ENCODE peak calls at places on chromosomes 1 and 21, in four cellular contexts. I is left ventricle myocardium inferior, A is bronchial epithelial cell, M is tibial artery. U is an unnamed sample. For H3K27me3, the result is how much of the 10 kb centered on the place peaks cover.

GRCh38 chr1:198556969-198557368 is 16.5 kb upstream of the ATP6V1G3 start:
- DNase-seq in I (peak), A (no peak), M (peak), U (no peak)

GRCh38 chr1:207102146-207102545 is 1.9 kb upstream of the C4BPA start:
- DNase-seq in I (no peak), A (no peak), M (no peak), U (no peak)

GRCh38 chr1:30046751-30047150 is 676.6 kb downstream of the MATN1 start:
- DNase-seq in I (no peak), A (no peak), M (no peak), U (no peak)

GRCh38 chr1:156796340-156797097 is 20.1 kb downstream of the SH2D2A start:
- DNase-seq in I (no peak), A (no peak), M (no peak), U (no peak)

GRCh38 chr1:227466039-227466645 is 97.2 kb upstream of the ZNF678 start:
- DNase-seq in I (no peak), A (no peak), M (no peak), U (peak)

GRCh38 chr1:206540044-206540758 is 32.9 kb downstream of the RASSF5 start:
- DNase-seq in I (no peak), A (no peak), M (peak), U (no peak)

GRCh38 chr1:91732991-91733390 is 153.0 kb downstream of the TGFBR3 start:
- DNase-seq in I (no peak), A (no peak), M (no peak), U (no peak)

GRCh38 chr1:12411747-12412146 is 181.9 kb downstream of the VPS13D start:
- DNase-seq in I (no peak), A (no peak), M (no peak), U (no peak)

GRCh38 chr1:198088360-198089071 is 68.3 kb upstream of the NEK7 start:
- DNase-seq in I (no peak), A (peak), M (no peak), U (no peak)

GRCh38 chr1:209809601-209810000 is 3.7 kb upstream of the IRF6 start:
- DNase-seq in I (no peak), A (peak), M (no peak), U (no peak)

GRCh38 chr1:209813902-209814301 is 8.0 kb upstream of the IRF6 start:
- DNase-seq in I (no peak), A (no peak), M (no peak), U (no peak)

GRCh38 chr1:209807509-209807908 is 1.6 kb upstream of the IRF6 start:
- DNase-seq in I (no peak), A (peak), M (no peak), U (peak)

GRCh38 chr1:209808059-209808494 is 2.1 kb upstream of the IRF6 start:
- DNase-seq in I (peak), A (peak), M (no peak), U (peak)

GRCh38 chr1:209810783-209811182 is 4.8 kb upstream of the IRF6 start:
- DNase-seq in I (no peak), A (no peak), M (no peak), U (peak)
- H3K27me3 ChIP-seq in I (under half), A (under half), M (under half), U (under half)

GRCh38 chr1:25615563-25616079 is 970 bp upstream of the MAN1C1 start:
- DNase-seq in I (no peak), A (peak), M (no peak), U (no peak)

GRCh38 chr1:25618433-25618808 is 1.8 kb downstream of the MAN1C1 start:
- DNase-seq in I (no peak), A (no peak), M (no peak), U (no peak)

GRCh38 chr1:25616080-25616931 is at the start of gene MAN1C1:
- DNase-seq in I (peak), A (peak), M (peak), U (no peak)

GRCh38 chr1:25617626-25618432 is 1.2 kb downstream of the MAN1C1 start:
- DNase-seq in I (peak), A (no peak), M (peak), U (no peak)

GRCh38 chr1:25616932-25617625 is 488 bp downstream of the MAN1C1 start:
- DNase-seq in I (peak), A (no peak), M (no peak), U (no peak)
- H3K27me3 ChIP-seq in I (under half), A (under half), M (under half), U (under half)

GRCh38 chr1:234961468-234962339 is 166.9 kb downstream of the TOMM20 start:
- DNase-seq in I (no peak), A (peak), M (no peak), U (peak)

GRCh38 chr1:234963180-234963903 is 165.3 kb downstream of the TOMM20 start:
- DNase-seq in I (peak), A (peak), M (peak), U (peak)

GRCh38 chr1:234958702-234959649 is 169.7 kb downstream of the TOMM20 start:
- DNase-seq in I (no peak), A (no peak), M (no peak), U (no peak)

GRCh38 chr1:234962340-234962989 is 166.2 kb downstream of the TOMM20 start:
- DNase-seq in I (no peak), A (peak), M (peak), U (peak)

GRCh38 chr1:234960722-234961467 is 167.7 kb downstream of the TOMM20 start:
- DNase-seq in I (no peak), A (peak), M (no peak), U (peak)
- H3K27me3 ChIP-seq in I (under half), A (under half), M (under half), U (under half)

GRCh38 chr1:25738507-25738906 is 61.5 kb upstream of the SELENON start:
- DNase-seq in I (no peak), A (no peak), M (no peak), U (no peak)

GRCh38 chr1:25742316-25742715 is 57.7 kb upstream of the SELENON start:
- DNase-seq in I (no peak), A (no peak), M (no peak), U (no peak)

GRCh38 chr1:25737151-25737550 is 62.8 kb upstream of the SELENON start:
- DNase-seq in I (no peak), A (no peak), M (no peak), U (no peak)

GRCh38 chr1:25743164-25744139 is 56.5 kb upstream of the SELENON start:
- DNase-seq in I (peak), A (no peak), M (peak), U (no peak)

GRCh38 chr1:25740071-25740470 is 59.9 kb upstream of the SELENON start:
- DNase-seq in I (no peak), A (no peak), M (no peak), U (no peak)
- H3K27me3 ChIP-seq in I (under half), A (under half), M (under half), U (under half)

DNA sequence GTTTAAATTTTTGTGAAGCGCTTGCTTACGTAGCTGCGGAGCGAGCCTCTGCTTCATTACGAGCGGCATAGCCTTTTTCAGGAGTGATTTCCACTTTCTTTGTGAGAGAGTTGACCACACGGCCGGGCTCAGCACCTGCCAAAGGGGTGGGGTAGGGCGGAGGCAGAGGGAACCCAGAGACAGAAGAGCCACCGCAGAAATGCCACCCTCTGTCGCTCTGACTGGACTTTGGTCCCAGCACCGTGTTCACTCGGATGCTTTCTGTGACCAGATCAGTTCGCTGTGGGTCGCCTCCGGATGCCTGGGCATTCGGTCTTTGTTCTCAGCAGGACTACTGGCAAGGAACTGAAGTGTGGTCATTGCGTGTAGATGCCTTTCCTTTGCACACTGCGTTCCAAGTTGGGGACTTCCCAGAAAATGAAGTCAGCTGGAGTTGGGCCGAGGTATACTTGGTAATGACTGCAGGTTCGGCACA is 897 bp downstream of the CHODL start:
- DNase-seq in I (no peak), A (no peak), M (peak), U (no peak)
- H3K27me3 ChIP-seq in I (under half), A (under half), M (under half), U (under half)

GRCh38 chr1:54609301-54609921 is 13.9 kb downstream of the FAM151A start:
- DNase-seq in I (no peak), A (no peak), M (no peak), U (no peak)
- H3K27me3 ChIP-seq in I (under half), A (under half), M (under half), U (under half)

DNA sequence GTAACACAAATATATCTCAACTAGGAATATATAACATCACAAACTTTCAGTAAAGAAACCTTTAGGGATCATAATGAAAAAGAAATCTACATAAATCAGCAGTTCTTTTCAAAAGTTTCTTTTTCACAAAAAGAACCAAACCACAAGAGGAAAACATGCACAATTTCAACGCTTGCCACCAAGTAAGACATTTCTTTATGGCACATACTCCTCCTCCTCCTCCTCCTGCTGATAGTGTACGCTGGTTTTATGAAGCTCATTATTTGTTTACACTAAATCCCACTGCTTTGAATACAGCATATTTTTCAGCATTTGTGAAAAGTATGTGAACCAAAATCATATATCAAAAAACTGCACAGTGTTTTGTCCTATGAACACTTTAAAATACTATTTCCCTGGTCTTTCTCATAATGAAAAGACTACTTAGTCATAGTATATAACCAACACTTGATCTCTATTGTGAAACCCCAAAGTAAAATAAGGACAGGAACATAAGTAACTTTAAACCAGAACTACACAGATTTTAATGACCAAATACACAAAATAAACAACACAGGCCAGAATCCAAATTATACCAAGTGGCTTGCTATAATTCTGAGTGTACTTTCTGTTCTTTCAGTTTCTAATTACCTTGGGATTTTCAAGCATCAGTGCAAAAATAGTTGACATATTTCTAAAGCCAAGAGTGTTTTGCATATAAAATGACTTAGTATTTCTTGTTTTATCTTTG is 184.2 kb downstream of the EIF4G3 start:
- DNase-seq in I (no peak), A (peak), M (no peak), U (no peak)
- H3K27me3 ChIP-seq in I (under half), A (under half), M (under half), U (under half)

U was measured in vagina.